ENCODE peak calls at places on chromosomes 13 and 19, in nine cellular contexts. B, I, V, S, O, G, Z, U and D are unnamed samples.

GRCh38 chr13:107138987-107139386 is 571.0 kb upstream of the ARGLU1 start:
- DNase-seq in B (no peak), I (no peak), V (no peak), S (no peak), O (no peak), G (no peak), Z (no peak), U (no peak), D (no peak)

GRCh38 chr19:49196527-49197240 is 39.1 kb downstream of the TRPM4 start:
- DNase-seq in B (no peak), I (no peak), V (no peak), S (no peak), O (no peak), G (no peak), Z (no peak), U (peak; percentile 75), D (no peak)

GRCh38 chr13:78997902-78998654 is 339.1 kb upstream of the OBI1 start:
- DNase-seq in B (no peak), I (no peak), V (no peak), S (no peak), O (no peak), G (no peak), Z (no peak), U (no peak), D (no peak)

GRCh38 chr13:21060063-21060826 is 1.1 kb downstream of the LATS2 start:
- DNase-seq in B (peak; percentile 13), I (no peak), V (peak; percentile 55), S (peak; percentile 33), O (peak; percentile 48), G (no peak), Z (no peak), U (peak; percentile 76), D (no peak)

GRCh38 chr19:47158367-47158791 is 27.7 kb downstream of the SAE1 start:
- DNase-seq in B (no peak), I (no peak), V (no peak), S (no peak), O (no peak), G (no peak), Z (no peak), U (no peak), D (no peak)

GRCh38 chr19:43420954-43421353 is 6.3 kb downstream of the TEX101 start:
- DNase-seq in B (no peak), I (no peak), V (no peak), S (no peak), O (no peak), G (no peak), Z (no peak), U (no peak), D (no peak)

GRCh38 chr19:38734426-38735256 is 9.6 kb downstream of the CAPN12 start:
- DNase-seq in B (peak; percentile 32), I (no peak), V (peak; percentile 56), S (peak; percentile 35), O (no peak), G (no peak), Z (no peak), U (no peak), D (no peak)

GRCh38 chr19:1285737-1286360 is at the start of gene EFNA2:
- DNase-seq in B (no peak), I (no peak), V (no peak), S (no peak), O (no peak), G (no peak), Z (no peak), U (no peak), D (no peak)

GRCh38 chr13:111902726-111903125 is 164.2 kb upstream of the SOX1 start:
- DNase-seq in B (no peak), I (no peak), V (no peak), S (no peak), O (no peak), G (no peak), Z (no peak), U (no peak), D (no peak)

GRCh38 chr13:40315416-40316064 is 350.9 kb downstream of the FOXO1 start:
- DNase-seq in B (peak; percentile 69), I (no peak), V (no peak), S (no peak), O (no peak), G (no peak), Z (no peak), U (no peak), D (no peak)

GRCh38 chr13:29570058-29570654 is 25.3 kb downstream of the SLC7A1 start:
- DNase-seq in B (no peak), I (no peak), V (no peak), S (no peak), O (no peak), G (no peak), Z (no peak), U (no peak), D (no peak)

GRCh38 chr13:45521292-45521691 is 56.6 kb downstream of the COG3 start:
- DNase-seq in B (no peak), I (no peak), V (peak; percentile 82), S (peak; percentile 79), O (peak; percentile 59), G (no peak), Z (no peak), U (no peak), D (no peak)

GRCh38 chr19:45645631-45646344 is 6.6 kb upstream of the EML2 start:
- DNase-seq in B (peak; percentile 89), I (peak; percentile 66), V (peak; percentile 93), S (peak; percentile 75), O (peak; percentile 74), G (peak; percentile 81), Z (peak; percentile 44), U (peak; percentile 91), D (peak; percentile 68)

GRCh38 chr19:10695401-10696398 is 5.5 kb upstream of the QTRT1 start:
- DNase-seq in B (peak; percentile 95), I (peak; percentile 89), V (peak; percentile 97), S (peak; percentile 97), O (peak; percentile 92), G (peak; percentile 86), Z (peak; percentile 70), U (peak; percentile 97), D (peak; percentile 80)

GRCh38 chr19:2123682-2124387 is 27.1 kb downstream of the IZUMO4 start:
- DNase-seq in B (no peak), I (no peak), V (peak; percentile 32), S (no peak), O (no peak), G (no peak), Z (no peak), U (no peak), D (no peak)

GRCh38 chr13:44692173-44692713 is 116.1 kb upstream of the TSC22D1 start:
- DNase-seq in B (no peak), I (no peak), V (peak; percentile 39), S (peak; percentile 33), O (peak; percentile 29), G (no peak), Z (no peak), U (no peak), D (no peak)

GRCh38 chr13:91409661-91410060 is 11.2 kb downstream of the GPC5 start:
- DNase-seq in B (no peak), I (no peak), V (no peak), S (no peak), O (no peak), G (no peak), Z (no peak), U (no peak), D (no peak)

GRCh38 chr13:94822356-94822755 is 110.0 kb upstream of the SOX21 start:
- DNase-seq in B (no peak), I (no peak), V (no peak), S (no peak), O (no peak), G (no peak), Z (no peak), U (no peak), D (no peak)

GRCh38 chr13:26682606-26683005 is 78.0 kb downstream of the GPR12 start:
- DNase-seq in B (no peak), I (no peak), V (no peak), S (no peak), O (no peak), G (no peak), Z (no peak), U (no peak), D (no peak)

GRCh38 chr19:3366761-3367571 is 583 bp downstream of the NFIC start:
- DNase-seq in B (peak; percentile 55), I (no peak), V (peak; percentile 45), S (peak; percentile 15), O (no peak), G (no peak), Z (no peak), U (peak; percentile 78), D (no peak)

GRCh38 chr19:55778331-55778730 is 9.4 kb downstream of the RFPL4AL1 start:
- DNase-seq in B (no peak), I (no peak), V (no peak), S (no peak), O (no peak), G (no peak), Z (no peak), U (no peak), D (no peak)

GRCh38 chr13:51832471-51833152 is 12.4 kb downstream of the TMEM272 start:
- DNase-seq in B (peak; percentile 60), I (no peak), V (peak; percentile 49), S (peak; percentile 17), O (peak; percentile 31), G (no peak), Z (peak; percentile 24), U (no peak), D (no peak)

GRCh38 chr19:28019371-28019770 is 1193.6 kb downstream of the UQCRFS1 start:
- DNase-seq in B (no peak), I (no peak), V (no peak), S (no peak), O (no peak), G (no peak), Z (no peak), U (no peak), D (no peak)

GRCh38 chr13:29589234-29589633 is 6.3 kb downstream of the SLC7A1 start:
- DNase-seq in B (no peak), I (no peak), V (peak; percentile 67), S (no peak), O (peak; percentile 25), G (no peak), Z (no peak), U (no peak), D (no peak)

GRCh38 chr13:94119360-94119936 is 360.0 kb downstream of the DCT start:
- DNase-seq in B (no peak), I (no peak), V (no peak), S (no peak), O (no peak), G (no peak), Z (no peak), U (no peak), D (no peak)

GRCh38 chr19:14187586-14187985 is 18.4 kb downstream of the ADGRL1 start:
- DNase-seq in B (no peak), I (no peak), V (no peak), S (no peak), O (no peak), G (no peak), Z (no peak), U (no peak), D (no peak)

GRCh38 chr13:110268576-110269185 is 38.3 kb downstream of the COL4A1 start:
- DNase-seq in B (no peak), I (no peak), V (no peak), S (no peak), O (no peak), G (no peak), Z (no peak), U (no peak), D (no peak)